ENCODE peak calls at places on chromosomes 16 and 17, in seven cellular contexts. W, R, L, J, N, F and O are unnamed samples.

GRCh38 chr17:4463818-4464501 is 30.2 kb downstream of the SPNS3 start:
- DNase-seq in N (no peak), W (no peak), F (no peak), R (no peak), L (no peak), J (no peak), O (no peak)

GRCh38 chr16:19804538-19805323 is 79.9 kb downstream of the GPRC5B start:
- DNase-seq in J (peak; percentile 15), L (peak; percentile 43), W (no peak), R (peak; percentile 36), F (peak; percentile 58), N (peak; percentile 25), O (peak; percentile 71)

GRCh38 chr16:66421891-66422290 is 5.2 kb upstream of the BEAN1 start:
- DNase-seq in N (no peak), R (no peak), J (no peak), F (no peak), L (no peak), W (no peak), O (no peak)

GRCh38 chr16:84477661-84478060 is 26.8 kb downstream of the MEAK7 start:
- DNase-seq in J (no peak), F (no peak), R (no peak), N (no peak), W (no peak), L (no peak), O (no peak)

GRCh38 chr16:66618588-66618987 is 14.1 kb downstream of the CMTM3 start:
- DNase-seq in L (peak; percentile 40), R (no peak), J (no peak), N (no peak), F (peak; percentile 83), W (no peak), O (no peak)

GRCh38 chr16:15653227-15653626 is 3.2 kb downstream of the NDE1 start:
- DNase-seq in F (no peak), J (peak; percentile 44), L (no peak), N (no peak), R (no peak), W (no peak), O (peak; percentile 24)

GRCh38 chr17:81379523-81379942 is 15.7 kb upstream of the BAHCC1 start:
- DNase-seq in F (no peak), R (peak; percentile 84), J (peak; percentile 82), W (no peak), L (no peak), N (no peak), O (no peak)

GRCh38 chr17:79811888-79812205 is 15.0 kb upstream of the CBX8 start:
- DNase-seq in W (no peak), L (no peak), J (no peak), N (no peak), R (peak; percentile 55), F (no peak), O (no peak)

GRCh38 chr16:83728518-83728917 is 79.3 kb upstream of the HSBP1 start:
- DNase-seq in L (no peak), N (no peak), W (no peak), R (no peak), J (peak; percentile 32), F (no peak), O (no peak)

GRCh38 chr17:42346473-42346872 is 41.8 kb downstream of the STAT3 start:
- DNase-seq in J (no peak), L (no peak), R (no peak), F (no peak), W (no peak), N (no peak), O (no peak)
- H3K36me3 ChIP-seq in J (peaks cover 10% of the 10 kb centered on the region), L (no peaks in the 10 kb centered on the region), R (peaks cover 3% of the 10 kb centered on the region), F (no peaks in the 10 kb centered on the region), W (no peaks in the 10 kb centered on the region), N (no peaks in the 10 kb centered on the region), O (peaks cover 52% of the 10 kb centered on the region)

GRCh38 chr17:77450742-77451270 is 310.0 kb downstream of the SEC14L1 start:
- DNase-seq in J (no peak), N (no peak), W (no peak), L (no peak), R (peak; percentile 54), F (no peak), O (no peak)

GRCh38 chr17:77449908-77450741 is 309.4 kb downstream of the SEC14L1 start:
- DNase-seq in L (peak; percentile 73), R (peak; percentile 78), J (peak; percentile 73), N (peak; percentile 89), F (peak; percentile 95), W (peak; percentile 94), O (peak; percentile 86)

GRCh38 chr17:77451271-77451893 is 310.6 kb downstream of the SEC14L1 start:
- DNase-seq in W (peak; percentile 78), R (peak; percentile 84), N (peak; percentile 97), F (peak; percentile 76), J (peak; percentile 66), L (peak; percentile 68), O (peak; percentile 77)

GRCh38 chr17:77446959-77447634 is 306.3 kb downstream of the SEC14L1 start:
- DNase-seq in W (no peak), N (no peak), R (no peak), L (no peak), J (no peak), F (no peak), O (no peak)

GRCh38 chr17:77449373-77449907 is 308.7 kb downstream of the SEC14L1 start:
- DNase-seq in R (no peak), N (no peak), L (no peak), J (no peak), F (no peak), W (no peak), O (no peak)
- H3K4me3 ChIP-seq in R (no peak overlapping the region), N (no peak overlapping the region), L (peak overlapping the region; percentile 57), J (no peak overlapping the region), F (no peak overlapping the region), W (no peak overlapping the region), O (peak overlapping the region; percentile 66)

GRCh38 chr16:17409894-17410293 is 60.9 kb downstream of the XYLT1 start:
- DNase-seq in W (no peak), N (no peak), L (no peak), R (no peak), J (no peak), F (no peak), O (no peak)
- TF ChIP-seq CTCF in W (no peak), N (no peak), L (no peak), R (no peak), J (no peak), F (no peak), O (no peak)

GRCh38 chr17:75325827-75326586 is 36.8 kb upstream of the SLC25A19 start:
- DNase-seq in N (no peak), L (no peak), F (no peak), J (no peak), W (no peak), R (no peak), O (no peak)

GRCh38 chr17:75323043-75323591 is 33.9 kb upstream of the SLC25A19 start:
- DNase-seq in W (peak; percentile 92), N (peak; percentile 93), L (peak; percentile 97), J (peak; percentile 87), F (peak; percentile 88), R (peak; percentile 78), O (peak; percentile 81)

GRCh38 chr17:75325348-75325747 is 36.1 kb upstream of the SLC25A19 start:
- DNase-seq in N (no peak), W (no peak), R (no peak), J (no peak), F (no peak), L (no peak), O (no peak)

GRCh38 chr17:75327757-75328156 is 38.5 kb upstream of the SLC25A19 start:
- DNase-seq in N (no peak), R (no peak), W (no peak), L (no peak), F (no peak), J (no peak), O (no peak)

GRCh38 chr17:75326587-75326955 is 37.3 kb upstream of the SLC25A19 start:
- DNase-seq in N (no peak), J (no peak), F (no peak), W (no peak), R (no peak), L (no peak), O (no peak)
- H3K36me3 ChIP-seq in N (no peaks in the 10 kb centered on the region), J (no peaks in the 10 kb centered on the region), F (no peaks in the 10 kb centered on the region), W (no peaks in the 10 kb centered on the region), R (no peaks in the 10 kb centered on the region), L (peaks cover 2% of the 10 kb centered on the region), O (peaks cover 11% of the 10 kb centered on the region)

GRCh38 chr17:70661342-70662222 is 492.2 kb downstream of the KCNJ2 start:
- DNase-seq in J (no peak), R (no peak), L (no peak), N (no peak), F (no peak), W (no peak), O (no peak)
- H3K4me3 ChIP-seq in J (no peak overlapping the region), R (no peak overlapping the region), L (no peak overlapping the region), N (no peak overlapping the region), F (no peak overlapping the region), W (no peak overlapping the region), O (no peak overlapping the region)